ENCODE peak calls at places on chromosomes 4 and X, in nine cellular contexts. F is heart right ventricle; R is GM12865; O is adrenal gland; D is fibroblast of lung; P is uterus; B is A549; W is bronchial epithelial cell; L is CD8-positive, alpha-beta T cell. K is an unnamed sample.

GRCh38 chr4:125123710-125124109 is 191.0 kb upstream of the FAT4 start:
- DNase-seq in F (no peak), R (no peak), O (no peak), D (peak; percentile 36), P (no peak), B (no peak), W (no peak), L (no peak), K (no peak)

GRCh38 chrX:11351375-11352295 is 58.4 kb downstream of the AMELX start:
- DNase-seq in F (peak; percentile 73), R (no peak), O (peak; percentile 61), D (peak; percentile 91), P (peak; percentile 61), B (no peak), W (no peak), L (no peak), K (no peak)

GRCh38 chrX:41381685-41382084 is 47.7 kb downstream of the DDX3X start:
- DNase-seq in F (peak; percentile 8), R (no peak), O (peak; percentile 73), D (peak; percentile 97), P (peak; percentile 38), B (peak; percentile 53), W (peak; percentile 81), L (no peak), K (peak; percentile 23)

GRCh38 chrX:38754102-38754790 is 47.0 kb upstream of the MID1IP1 start:
- DNase-seq in F (peak; percentile 4), R (peak; percentile 61), O (peak; percentile 60), D (peak; percentile 74), P (peak; percentile 30), B (no peak), W (peak; percentile 52), L (peak; percentile 11), K (no peak)

GRCh38 chrX:25442501-25442900 is 426.7 kb upstream of the ARX start:
- DNase-seq in F (no peak), R (no peak), O (no peak), D (no peak), P (no peak), B (no peak), W (peak; percentile 0), L (no peak), K (no peak)

GRCh38 chr4:129545599-129546278 is 449.8 kb downstream of the C4orf33 start:
- DNase-seq in F (peak; percentile 83), R (no peak), O (peak; percentile 88), D (peak; percentile 1), P (peak; percentile 53), B (no peak), W (peak; percentile 82), L (no peak), K (no peak)

GRCh38 chr4:87967193-87967592 is 8.3 kb upstream of the SPP1 start:
- DNase-seq in F (no peak), R (no peak), O (no peak), D (no peak), P (no peak), B (no peak), W (no peak), L (no peak), K (no peak)

GRCh38 chr4:16225139-16225538 is 1.1 kb downstream of the TAPT1 start:
- DNase-seq in F (no peak), R (peak; percentile 42), O (no peak), D (peak; percentile 55), P (no peak), B (no peak), W (peak; percentile 36), L (no peak), K (no peak)

GRCh38 chrX:20007962-20008633 is 17.2 kb upstream of the BCLAF3 start:
- DNase-seq in F (no peak), R (no peak), O (no peak), D (no peak), P (no peak), B (no peak), W (no peak), L (no peak), K (no peak)

GRCh38 chrX:153971124-153971631 is 440 bp downstream of the HCFC1 start:
- DNase-seq in F (peak; percentile 89), R (peak; percentile 93), O (peak; percentile 90), D (peak; percentile 88), P (peak; percentile 91), B (peak; percentile 75), W (peak; percentile 64), L (peak; percentile 90), K (peak; percentile 51)

GRCh38 chrX:52262195-52262546 is 77.5 kb downstream of the MAGED4 start:
- DNase-seq in F (no peak), R (no peak), O (no peak), D (no peak), P (no peak), B (no peak), W (no peak), L (no peak), K (no peak)

GRCh38 chr4:165505991-165506779 is 127.4 kb downstream of the CPE start:
- DNase-seq in F (no peak), R (no peak), O (no peak), D (peak; percentile 86), P (no peak), B (no peak), W (peak; percentile 83), L (no peak), K (no peak)

GRCh38 chrX:37509349-37509748 is 62.1 kb upstream of the LANCL3 start:
- DNase-seq in F (no peak), R (no peak), O (no peak), D (peak; percentile 5), P (no peak), B (no peak), W (peak; percentile 2), L (no peak), K (no peak)

GRCh38 chrX:153939573-153939972 is 4.7 kb upstream of the NAA10 start:
- DNase-seq in F (no peak), R (no peak), O (no peak), D (no peak), P (no peak), B (no peak), W (no peak), L (no peak), K (no peak)

GRCh38 chr4:78528327-78528726 is 23.2 kb upstream of the ANXA3 start:
- DNase-seq in F (no peak), R (no peak), O (no peak), D (no peak), P (no peak), B (no peak), W (peak; percentile 78), L (no peak), K (no peak)

GRCh38 chrX:22577181-22577580 is 304.5 kb downstream of the CBLL2 start:
- DNase-seq in F (no peak), R (no peak), O (no peak), D (peak; percentile 56), P (no peak), B (no peak), W (peak; percentile 82), L (no peak), K (peak; percentile 49)

GRCh38 chr4:173834151-173834550 is 304.1 kb upstream of the HAND2 start:
- DNase-seq in F (no peak), R (no peak), O (no peak), D (peak; percentile 8), P (no peak), B (peak; percentile 0), W (peak; percentile 9), L (no peak), K (no peak)

GRCh38 chr4:97016186-97016945 is 1126.9 kb downstream of the STPG2 start:
- DNase-seq in F (no peak), R (no peak), O (no peak), D (no peak), P (no peak), B (no peak), W (no peak), L (no peak), K (peak; percentile 29)

GRCh38 chrX:11704725-11705495 is 39.2 kb upstream of the ARHGAP6 start:
- DNase-seq in F (no peak), R (no peak), O (no peak), D (no peak), P (no peak), B (no peak), W (no peak), L (no peak), K (no peak)

GRCh38 chr4:137533855-137534254 is 1.6 kb upstream of the PCDH18 start:
- DNase-seq in F (no peak), R (no peak), O (no peak), D (no peak), P (no peak), B (no peak), W (no peak), L (no peak), K (no peak)
- H3K4me3 ChIP-seq in F (peak overlapping the region; percentile 10), R (no peak overlapping the region), O (no peak overlapping the region), D (peak overlapping the region; percentile 89), P (peak overlapping the region; percentile 63), B (no peak overlapping the region), W (no peak overlapping the region), L (no peak overlapping the region), K (no peak overlapping the region)

GRCh38 chr4:19850909-19851308 is 400.8 kb upstream of the SLIT2 start:
- DNase-seq in F (no peak), R (no peak), O (no peak), D (peak; percentile 84), P (no peak), B (no peak), W (peak; percentile 97), L (no peak), K (peak; percentile 75)
- TF ChIP-seq CTCF in F (no peak), R (no peak), O (no peak), D (no peak), P (no peak), B (no peak), W (no peak), L (no peak), K (peak; percentile 41)

GRCh38 chrX:120311632-120312000 is 355 bp upstream of the TMEM255A start:
- DNase-seq in F (no peak), R (no peak), O (no peak), D (no peak), P (no peak), B (no peak), W (no peak), L (no peak), K (no peak)

GRCh38 chrX:120310861-120311631 is at the start of gene TMEM255A:
- DNase-seq in F (no peak), R (no peak), O (no peak), D (peak; percentile 6), P (peak; percentile 45), B (no peak), W (no peak), L (no peak), K (no peak)

GRCh38 chrX:120308959-120309872 is 2.0 kb downstream of the TMEM255A start:
- DNase-seq in F (peak; percentile 36), R (peak; percentile 83), O (peak; percentile 74), D (peak; percentile 53), P (peak; percentile 73), B (peak; percentile 36), W (peak; percentile 56), L (peak; percentile 66), K (no peak)

GRCh38 chrX:120308558-120308957 is 2.7 kb downstream of the TMEM255A start:
- DNase-seq in F (no peak), R (no peak), O (no peak), D (no peak), P (peak; percentile 23), B (no peak), W (no peak), L (no peak), K (no peak)

GRCh38 chrX:120309873-120310730 is 1.2 kb downstream of the TMEM255A start:
- DNase-seq in F (no peak), R (no peak), O (no peak), D (no peak), P (peak; percentile 25), B (peak; percentile 22), W (no peak), L (peak; percentile 17), K (no peak)
- H3K4me3 ChIP-seq in F (peak overlapping the region; percentile 9), R (peak overlapping the region; percentile 65), O (peak overlapping the region; percentile 44), D (no peak overlapping the region), P (peak overlapping the region; percentile 7), B (peak overlapping the region; percentile 32), W (peak overlapping the region; percentile 33), L (peak overlapping the region; percentile 61), K (peak overlapping the region; percentile 15)

GRCh38 chrX:138026211-138026610 is 460.3 kb downstream of the ZIC3 start:
- DNase-seq in F (no peak), R (peak; percentile 0), O (no peak), D (peak; percentile 1), P (no peak), B (peak; percentile 0), W (no peak), L (no peak), K (no peak)
- TF ChIP-seq CTCF in F (peak; percentile 23), R (peak; percentile 34), O (peak; percentile 19), D (no peak), P (no peak), B (peak; percentile 10), W (peak; percentile 14), L (no peak), K (peak; percentile 30)

K was measured in kidney epithelial cell.